ENCODE peak calls at places on chromosomes 5 and 9, in six cellular contexts. Z, I, C, O, F and D are unnamed samples. For H3K27me3, the result is how much of the 10 kb centered on the place peaks cover.

GRCh38 chr5:103929310-103930003 is 366.9 kb upstream of the NUDT12 start:
- DNase-seq in Z (no peak), I (no peak), C (no peak), O (no peak), F (no peak), D (no peak)

GRCh38 chr5:178323541-178323865 is 90.9 kb upstream of the PHYKPL start:
- DNase-seq in Z (no peak), I (no peak), C (no peak), O (no peak), F (no peak), D (peak)

GRCh38 chr5:174423538-174423937 is 300.8 kb upstream of the MSX2 start:
- DNase-seq in Z (no peak), I (no peak), C (no peak), O (no peak), F (peak), D (no peak)

GRCh38 chr9:114687034-114687433 is 5.0 kb upstream of the TEX48 start:
- DNase-seq in Z (no peak), I (no peak), C (no peak), O (no peak), F (no peak), D (peak)

GRCh38 chr5:125274938-125275759 is 528.7 kb upstream of the ZNF608 start:
- DNase-seq in Z (no peak), I (no peak), C (no peak), O (no peak), F (no peak), D (no peak)

GRCh38 chr5:116953251-116953934 is 378.8 kb upstream of the SEMA6A start:
- DNase-seq in Z (no peak), I (no peak), C (no peak), O (no peak), F (no peak), D (no peak)

GRCh38 chr5:113058269-113058668 is 81.7 kb downstream of the DCP2 start:
- DNase-seq in Z (no peak), I (no peak), C (no peak), O (no peak), F (no peak), D (peak)

GRCh38 chr5:102152906-102153787 is 142.9 kb downstream of the SLCO4C1 start:
- DNase-seq in Z (no peak), I (no peak), C (no peak), O (no peak), F (peak), D (peak)

GRCh38 chr9:88954073-88954472 is 37.2 kb upstream of the S1PR3 start:
- DNase-seq in Z (no peak), I (no peak), C (no peak), O (no peak), F (no peak), D (no peak)

GRCh38 chr9:98056403-98057094 is at the start of gene NANS:
- DNase-seq in Z (peak), I (peak), C (peak), O (peak), F (peak), D (peak)

GRCh38 chr9:81894891-81895290 is 33.3 kb upstream of the SPATA31D4 start:
- DNase-seq in Z (no peak), I (no peak), C (no peak), O (no peak), F (no peak), D (no peak)

GRCh38 chr5:108251350-108251749 is 130.5 kb downstream of the FBXL17 start:
- DNase-seq in Z (no peak), I (no peak), C (no peak), O (no peak), F (no peak), D (no peak)

GRCh38 chr9:97900738-97901565 is 21.3 kb downstream of the TRMO start:
- DNase-seq in Z (no peak), I (no peak), C (no peak), O (peak), F (peak), D (peak)

GRCh38 chr9:83992901-83993300 is 12.3 kb downstream of the RMI1 start:
- DNase-seq in Z (no peak), I (no peak), C (no peak), O (no peak), F (no peak), D (no peak)

DNA sequence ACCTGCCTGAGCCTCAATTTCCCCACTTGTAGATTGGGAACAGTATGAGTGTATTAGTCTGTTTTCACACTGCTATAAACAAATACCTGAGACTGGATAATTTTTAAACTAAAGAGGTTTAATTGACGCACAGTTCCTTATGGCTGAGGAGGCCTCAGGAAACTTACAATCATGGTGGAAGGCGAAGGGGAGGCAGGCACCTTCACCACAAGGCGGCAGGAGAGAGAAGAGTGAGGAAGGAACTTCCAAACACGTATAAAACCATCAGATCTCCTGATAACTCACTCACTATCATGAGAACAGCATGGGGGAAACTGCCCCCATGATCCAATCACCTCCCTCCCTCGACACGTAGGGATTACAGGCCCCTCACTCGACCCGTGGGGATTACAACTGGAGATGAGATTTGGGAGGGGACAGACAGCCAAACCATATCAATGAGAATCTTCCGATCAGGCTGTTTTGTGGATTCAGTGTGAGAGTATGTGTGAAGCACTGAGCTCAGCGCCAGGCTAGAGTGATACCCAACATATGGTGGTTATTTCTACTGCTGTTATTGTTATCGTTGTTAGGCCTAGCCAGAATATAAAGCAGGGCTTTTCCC is 14.6 kb upstream of the LMX1B start:
- DNase-seq in Z (no peak), I (no peak), C (no peak), O (no peak), F (no peak), D (peak)
- TF ChIP-seq CTCF in Z (no peak), I (no peak), C (no peak), O (peak), F (no peak), D (peak)

GRCh38 chr9:126033956-126034355 is 286.8 kb downstream of the PBX3 start:
- DNase-seq in Z (no peak), I (no peak), C (no peak), O (no peak), F (no peak), D (no peak)

GRCh38 chr9:126033318-126033717 is 286.1 kb downstream of the PBX3 start:
- DNase-seq in Z (no peak), I (no peak), C (no peak), O (no peak), F (no peak), D (no peak)

GRCh38 chr9:126038790-126039189 is 287.8 kb upstream of the MVB12B start:
- DNase-seq in Z (no peak), I (no peak), C (no peak), O (no peak), F (no peak), D (no peak)

GRCh38 chr9:126032135-126032534 is 285.0 kb downstream of the PBX3 start:
- DNase-seq in Z (no peak), I (no peak), C (no peak), O (no peak), F (no peak), D (no peak)

DNA sequence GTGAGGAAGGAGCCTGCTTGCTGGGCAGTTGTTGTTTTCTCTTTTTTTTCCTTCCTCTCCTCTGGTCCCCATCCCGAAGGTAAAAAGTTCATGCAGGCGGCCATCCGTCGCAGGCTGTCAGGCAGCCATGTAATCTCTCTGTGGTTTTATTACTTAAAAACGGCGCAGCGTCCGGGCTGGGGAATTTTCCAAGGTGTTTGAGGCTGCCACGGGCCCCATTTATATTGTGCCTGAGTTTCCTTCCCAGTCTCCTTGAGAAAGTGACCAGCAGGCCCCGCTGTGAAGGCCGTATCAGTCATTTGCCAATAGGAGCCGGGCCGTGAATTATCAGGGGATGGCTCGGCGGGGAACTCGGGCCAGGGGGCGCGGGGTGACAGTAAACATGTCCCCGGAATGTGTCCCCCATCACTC is 289.7 kb downstream of the PBX3 start:
- DNase-seq in Z (no peak), I (no peak), C (no peak), O (no peak), F (no peak), D (no peak)
- H3K27me3 ChIP-seq in Z (under half), I (under half), C (under half), O (under half), F (under half), D (under half)

GRCh38 chr9:135096408-135096885 is 9.0 kb downstream of the OLFM1 start:
- DNase-seq in Z (no peak), I (no peak), C (no peak), O (no peak), F (no peak), D (no peak)
- H3K27ac ChIP-seq in Z (no peak), I (no peak), C (no peak), O (no peak), F (no peak), D (no peak)

GRCh38 chr9:131590907-131591844 is 45.9 kb downstream of the PRRT1B start:
- DNase-seq in Z (peak), I (peak), C (peak), O (peak), F (peak), D (peak)
- TF ChIP-seq CTCF in Z (peak), I (peak), C (peak), O (peak), F (peak), D (peak)

GRCh38 chr5:88109806-88110205 is 158.8 kb downstream of the TMEM161B start:
- DNase-seq in Z (no peak), I (no peak), C (no peak), O (no peak), F (no peak), D (no peak)
- H3K27me3 ChIP-seq in Z (under half), I (under half), C (under half), O (under half), F (under half), D (under half)

GRCh38 chr5:156871212-156871611 is 21.1 kb downstream of the PPP1R2B start:
- DNase-seq in Z (no peak), I (no peak), C (no peak), O (no peak), F (no peak), D (no peak)

GRCh38 chr5:156865427-156865826 is 15.3 kb downstream of the PPP1R2B start:
- DNase-seq in Z (no peak), I (no peak), C (no peak), O (no peak), F (no peak), D (no peak)

GRCh38 chr5:156870498-156870839 is 20.4 kb downstream of the PPP1R2B start:
- DNase-seq in Z (no peak), I (no peak), C (no peak), O (no peak), F (no peak), D (no peak)
- H3K27ac ChIP-seq in Z (no peak), I (no peak), C (no peak), O (no peak), F (no peak), D (no peak)

GRCh38 chr9:137029058-137029922 is 1.3 kb upstream of the ABCA2 start:
- DNase-seq in Z (no peak), I (peak), C (peak), O (peak), F (peak), D (peak)
- TF ChIP-seq CTCF in Z (peak), I (peak), C (peak), O (peak), F (peak), D (peak)

DNA sequence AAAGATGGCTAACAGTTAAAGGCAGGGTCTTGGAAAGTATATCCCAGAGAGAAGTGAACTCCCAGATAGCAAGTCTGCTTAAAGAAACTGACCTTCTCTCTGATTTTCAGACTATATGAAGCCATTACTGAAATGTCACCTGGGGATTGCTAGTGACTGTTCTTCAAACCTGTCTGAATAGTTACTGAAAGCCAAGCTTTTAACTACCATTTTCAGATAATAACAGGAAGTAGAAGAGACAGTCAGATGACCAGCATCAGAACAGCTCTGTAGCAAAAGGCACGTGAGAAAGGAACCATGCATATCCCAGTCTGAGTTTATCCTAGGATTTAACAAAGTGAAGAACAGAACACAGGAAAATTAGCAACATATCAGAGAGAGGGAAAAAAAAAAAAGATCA is 74.9 kb upstream of the SELENOP start:
- DNase-seq in Z (no peak), I (no peak), C (no peak), O (no peak), F (no peak), D (no peak)
- H3K27me3 ChIP-seq in Z (under half), I (under half), C (under half), O (under half), F (under half), D (under half)